ENCODE peak calls at places on chromosomes 16 and 17, in four cellular contexts. One of them, this sample, is unnamed.

GRCh38 chr16:88856122-88856827 is 472 bp downstream of the GALNS start:
- DNase-seq in mesenchymal stem cell: no peak
- DNase-seq in GM12878: no peak
- DNase-seq in PC-9: no peak
- DNase-seq in this sample: no peak

GRCh38 chr16:74748710-74749073 is 25.9 kb downstream of the FA2H start:
- DNase-seq in GM12878: no peak
- DNase-seq in mesenchymal stem cell: no peak
- DNase-seq in PC-9: no peak
- DNase-seq in this sample: no peak

GRCh38 chr17:39385040-39385439 is 16.4 kb downstream of the FBXL20 start:
- DNase-seq in GM12878: no peak
- DNase-seq in mesenchymal stem cell: no peak
- DNase-seq in PC-9: no peak
- DNase-seq in this sample: no peak

GRCh38 chr17:40033339-40033738 is 18.1 kb downstream of the CSF3 start:
- DNase-seq in PC-9: no peak
- DNase-seq in mesenchymal stem cell: no peak
- DNase-seq in GM12878: no peak
- DNase-seq in this sample: no peak

GRCh38 chr17:3804503-3804931 is 3.5 kb upstream of the ITGAE start:
- DNase-seq in mesenchymal stem cell: no peak
- DNase-seq in GM12878: peak; percentile 63
- DNase-seq in PC-9: no peak
- DNase-seq in this sample: no peak

GRCh38 chr16:70661918-70662641 is 15.7 kb downstream of the IL34 start:
- DNase-seq in GM12878: no peak
- DNase-seq in mesenchymal stem cell: no peak
- DNase-seq in PC-9: no peak
- DNase-seq in this sample: no peak

GRCh38 chr16:86953631-86954465 is 363.3 kb downstream of the C16orf95 start:
- DNase-seq in PC-9: no peak
- DNase-seq in mesenchymal stem cell: peak; percentile 35
- DNase-seq in GM12878: no peak
- DNase-seq in this sample: no peak

GRCh38 chr17:969767-970387 is 9.7 kb downstream of the NXN start:
- DNase-seq in GM12878: no peak
- DNase-seq in PC-9: no peak
- DNase-seq in mesenchymal stem cell: peak; percentile 82
- DNase-seq in this sample: no peak

GRCh38 chr16:75733305-75734141 is 7.2 kb upstream of the CPHXL start:
- DNase-seq in mesenchymal stem cell: peak; percentile 74
- DNase-seq in PC-9: no peak
- DNase-seq in GM12878: no peak
- DNase-seq in this sample: no peak

GRCh38 chr17:67489273-67489672 is 112.2 kb downstream of the PITPNC1 start:
- DNase-seq in GM12878: no peak
- DNase-seq in PC-9: no peak
- DNase-seq in mesenchymal stem cell: no peak
- DNase-seq in this sample: no peak

GRCh38 chr16:22721497-22722100 is 92.4 kb upstream of the HS3ST2 start:
- DNase-seq in GM12878: no peak
- DNase-seq in PC-9: no peak
- DNase-seq in mesenchymal stem cell: no peak
- DNase-seq in this sample: no peak

GRCh38 chr16:1366712-1367299 is 15.1 kb downstream of the GNPTG start:
- DNase-seq in PC-9: no peak
- DNase-seq in mesenchymal stem cell: no peak
- DNase-seq in GM12878: no peak
- DNase-seq in this sample: no peak

GRCh38 chr17:57650548-57650947 is 94.6 kb downstream of the CCDC182 start:
- DNase-seq in GM12878: no peak
- DNase-seq in mesenchymal stem cell: no peak
- DNase-seq in PC-9: no peak
- DNase-seq in this sample: no peak

GRCh38 chr16:71927787-71928186 is 32.5 kb downstream of the IST1 start:
- DNase-seq in mesenchymal stem cell: no peak
- DNase-seq in PC-9: no peak
- DNase-seq in GM12878: no peak
- DNase-seq in this sample: no peak

DNA sequence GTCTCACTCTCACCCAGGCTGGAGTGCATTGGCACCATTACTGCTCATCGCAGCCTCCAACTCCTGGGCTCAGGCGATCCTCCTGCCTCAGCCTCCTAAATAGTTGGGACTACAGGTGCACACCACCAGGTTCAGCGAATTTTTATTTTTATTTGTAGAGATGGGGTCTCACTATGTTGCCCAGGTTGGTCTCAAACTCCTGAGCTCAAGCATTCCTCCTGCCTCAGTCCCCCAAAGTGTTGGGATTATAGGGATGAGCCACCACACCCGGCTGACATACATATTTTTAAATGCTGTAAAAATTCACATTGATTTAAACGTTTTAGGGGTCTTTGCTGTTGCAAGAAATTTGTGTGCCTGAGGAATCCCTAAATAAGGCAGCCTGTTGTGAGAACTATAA is 24.8 kb upstream of the SEC14L1 start:
- DNase-seq in GM12878: no peak
- DNase-seq in PC-9: no peak
- DNase-seq in mesenchymal stem cell: no peak
- DNase-seq in this sample: no peak
- H3K4me2 ChIP-seq in GM12878: no peak overlapping the region
- H3K4me2 ChIP-seq in PC-9: no peak overlapping the region
- H3K4me2 ChIP-seq in mesenchymal stem cell: no peak overlapping the region
- H3K4me2 ChIP-seq in this sample: no peak overlapping the region

GRCh38 chr17:16066125-16066524 is 66.5 kb downstream of the TTC19 start:
- DNase-seq in mesenchymal stem cell: no peak
- DNase-seq in PC-9: no peak
- DNase-seq in GM12878: no peak
- DNase-seq in this sample: no peak

GRCh38 chr17:16061631-16062030 is 62.0 kb downstream of the TTC19 start:
- DNase-seq in mesenchymal stem cell: no peak
- DNase-seq in GM12878: no peak
- DNase-seq in PC-9: no peak
- DNase-seq in this sample: no peak
- H3K4me2 ChIP-seq in mesenchymal stem cell: no peak overlapping the region
- H3K4me2 ChIP-seq in GM12878: no peak overlapping the region
- H3K4me2 ChIP-seq in PC-9: no peak overlapping the region
- H3K4me2 ChIP-seq in this sample: no peak overlapping the region

DNA sequence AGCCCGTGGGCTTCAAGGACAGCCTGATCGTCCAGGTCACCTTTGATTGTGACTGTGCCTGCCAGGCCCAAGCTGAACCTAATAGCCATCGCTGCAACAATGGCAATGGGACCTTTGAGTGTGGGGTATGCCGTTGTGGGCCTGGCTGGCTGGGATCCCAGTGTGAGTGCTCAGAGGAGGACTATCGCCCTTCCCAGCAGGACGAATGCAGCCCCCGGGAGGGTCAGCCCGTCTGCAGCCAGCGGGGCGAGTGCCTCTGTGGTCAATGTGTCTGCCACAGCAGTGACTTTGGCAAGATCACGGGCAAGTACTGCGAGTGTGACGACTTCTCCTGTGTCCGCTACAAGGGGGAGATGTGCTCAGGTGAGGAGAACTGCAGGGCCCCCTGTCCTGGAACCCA is 31.5 kb upstream of the EFCAB13 start:
- DNase-seq in mesenchymal stem cell: no peak
- DNase-seq in PC-9: no peak
- DNase-seq in GM12878: no peak
- DNase-seq in this sample: no peak
- H3K4me2 ChIP-seq in mesenchymal stem cell: no peak overlapping the region
- H3K4me2 ChIP-seq in PC-9: no peak overlapping the region
- H3K4me2 ChIP-seq in GM12878: no peak overlapping the region
- H3K4me2 ChIP-seq in this sample: no peak overlapping the region

GRCh38 chr17:17938388-17939107 is 33.7 kb downstream of the TOM1L2 start:
- DNase-seq in PC-9: no peak
- DNase-seq in GM12878: no peak
- DNase-seq in mesenchymal stem cell: no peak
- DNase-seq in this sample: peak; percentile 66
- H3K4me2 ChIP-seq in PC-9: no peak overlapping the region
- H3K4me2 ChIP-seq in GM12878: no peak overlapping the region
- H3K4me2 ChIP-seq in mesenchymal stem cell: no peak overlapping the region
- H3K4me2 ChIP-seq in this sample: peak overlapping the region; percentile 45

DNA sequence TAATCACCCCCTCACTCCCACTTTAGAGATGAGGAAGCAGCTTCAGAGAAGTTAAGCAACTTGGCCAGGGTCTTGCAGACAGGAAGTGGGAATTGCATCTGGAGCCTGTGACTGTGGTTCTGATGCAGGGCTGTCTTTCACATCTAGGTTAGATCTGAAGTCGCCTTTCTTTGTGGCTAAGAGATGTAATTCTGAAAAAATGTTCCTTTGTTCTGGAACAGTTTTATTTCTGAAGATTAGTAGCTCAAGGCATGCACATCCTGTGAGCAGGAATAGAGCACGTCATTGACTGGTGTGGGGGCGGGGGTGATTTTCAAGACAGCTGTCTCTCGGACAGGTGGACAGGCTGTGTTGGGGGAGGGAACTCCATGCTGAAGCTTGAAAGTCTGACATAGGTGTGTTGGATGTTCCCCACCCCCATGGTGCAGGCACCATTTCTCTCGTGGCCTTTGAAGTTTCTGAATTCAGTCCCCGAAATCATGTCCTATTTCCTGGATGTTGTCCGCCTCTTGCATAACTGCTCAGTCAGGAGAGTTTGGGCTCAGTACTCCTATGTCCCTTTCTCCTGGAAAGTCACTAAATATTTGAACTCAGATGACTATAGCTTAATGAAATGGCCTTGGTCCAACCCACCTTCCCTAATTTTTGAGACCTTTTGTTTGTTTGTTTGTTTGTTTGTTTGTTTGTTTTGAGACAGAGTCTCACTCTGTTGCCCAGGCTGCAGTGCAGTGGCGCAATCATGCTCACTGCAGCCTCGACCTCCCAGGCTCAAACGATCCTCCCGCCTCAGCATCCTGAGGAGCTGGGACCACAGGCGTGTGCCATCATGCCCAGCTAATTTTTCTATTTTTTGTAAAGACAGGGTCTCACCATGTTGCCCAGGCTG is 21.0 kb upstream of the HERPUD1 start:
- DNase-seq in mesenchymal stem cell: peak; percentile 85
- DNase-seq in GM12878: no peak
- DNase-seq in PC-9: no peak
- DNase-seq in this sample: no peak
- H3K4me2 ChIP-seq in mesenchymal stem cell: no peak overlapping the region
- H3K4me2 ChIP-seq in GM12878: peak overlapping the region; percentile 43
- H3K4me2 ChIP-seq in PC-9: no peak overlapping the region
- H3K4me2 ChIP-seq in this sample: peak overlapping the region; percentile 34